ENCODE peak calls at places on chromosomes 3 and 15, in four cellular contexts. S, V, Q and N are unnamed samples.

GRCh38 chr3:72604287-72604686 is 244.0 kb downstream of the SHQ1 start:
- DNase-seq in S (no peak), V (no peak), Q (no peak), N (no peak)

GRCh38 chr15:89502867-89503595 is 6.6 kb upstream of the RHCG start:
- DNase-seq in S (no peak), V (no peak), Q (no peak), N (no peak)

GRCh38 chr3:154568064-154568463 is 138.1 kb upstream of the GPR149 start:
- DNase-seq in S (no peak), V (no peak), Q (no peak), N (no peak)

GRCh38 chr3:177237206-177237605 is 39.9 kb upstream of the TBL1XR1 start:
- DNase-seq in S (no peak), V (no peak), Q (no peak), N (no peak)

GRCh38 chr15:70545526-70545925 is 217.8 kb downstream of the UACA start:
- DNase-seq in S (no peak), V (no peak), Q (no peak), N (no peak)

GRCh38 chr15:63487076-63487757 is 17.2 kb upstream of the USP3 start:
- DNase-seq in S (peak), V (peak), Q (peak), N (peak)

GRCh38 chr3:16496408-16497222 is 16.9 kb downstream of the RFTN1 start:
- DNase-seq in S (no peak), V (no peak), Q (no peak), N (no peak)

GRCh38 chr15:79370716-79371115 is 59.8 kb downstream of the TMED3 start:
- DNase-seq in S (no peak), V (no peak), Q (no peak), N (no peak)

GRCh38 chr15:41517895-41518449 is 4.3 kb upstream of the LTK start:
- DNase-seq in S (no peak), V (no peak), Q (no peak), N (no peak)

GRCh38 chr3:143885803-143886427 is 37.6 kb upstream of the SLC9A9 start:
- DNase-seq in S (no peak), V (peak), Q (peak), N (no peak)

GRCh38 chr3:23217872-23218554 is 14.9 kb downstream of the UBE2E2 start:
- DNase-seq in S (no peak), V (peak), Q (no peak), N (no peak)

GRCh38 chr3:178987745-178988144 is 83.9 kb downstream of the ZMAT3 start:
- DNase-seq in S (no peak), V (no peak), Q (no peak), N (no peak)

GRCh38 chr15:85443593-85444328 is 63.4 kb downstream of the AKAP13 start:
- DNase-seq in S (no peak), V (peak), Q (peak), N (no peak)

GRCh38 chr3:159607856-159608255 is 380.8 kb upstream of the IL12A start:
- DNase-seq in S (no peak), V (no peak), Q (no peak), N (no peak)

GRCh38 chr15:43249699-43250203 is 17.0 kb downstream of the TGM5 start:
- DNase-seq in S (no peak), V (peak), Q (no peak), N (peak)

GRCh38 chr3:17810759-17811158 is 68.3 kb upstream of the TBC1D5 start:
- DNase-seq in S (no peak), V (peak), Q (no peak), N (no peak)

GRCh38 chr15:92801412-92801773 is 98.7 kb upstream of the CHD2 start:
- DNase-seq in S (no peak), V (peak), Q (no peak), N (no peak)

GRCh38 chr3:149382091-149382467 is 4.6 kb upstream of the TM4SF1 start:
- DNase-seq in S (no peak), V (peak), Q (peak), N (no peak)

GRCh38 chr15:64843996-64844395 is 2.3 kb downstream of the PLEKHO2 start:
- DNase-seq in S (no peak), V (no peak), Q (no peak), N (peak)

GRCh38 chr3:77780621-77781020 is 740.7 kb downstream of the ROBO2 start:
- DNase-seq in S (no peak), V (no peak), Q (no peak), N (no peak)

GRCh38 chr15:50182233-50183013 is 427 bp downstream of the SLC27A2 start:
- DNase-seq in S (no peak), V (peak), Q (peak), N (peak)

GRCh38 chr3:31066999-31067398 is 172.5 kb upstream of the GADL1 start:
- DNase-seq in S (no peak), V (peak), Q (no peak), N (no peak)

GRCh38 chr3:32321095-32321835 is 70.4 kb upstream of the CMTM7 start:
- DNase-seq in S (no peak), V (peak), Q (no peak), N (no peak)

GRCh38 chr3:144129536-144130214 is 158.1 kb downstream of the DIPK2A start:
- DNase-seq in S (no peak), V (no peak), Q (no peak), N (no peak)

GRCh38 chr15:96412045-96412918 is 81.8 kb downstream of the NR2F2 start:
- DNase-seq in S (no peak), V (no peak), Q (no peak), N (no peak)

GRCh38 chr15:90151989-90152645 is 49.0 kb upstream of the SEMA4B start:
- DNase-seq in S (no peak), V (no peak), Q (no peak), N (no peak)

GRCh38 chr3:136067211-136067610 is 101.7 kb downstream of the PPP2R3A start:
- DNase-seq in S (no peak), V (peak), Q (no peak), N (no peak)

GRCh38 chr3:43709022-43709421 is 18.3 kb downstream of the ABHD5 start:
- DNase-seq in S (no peak), V (no peak), Q (no peak), N (no peak)

GRCh38 chr15:89817701-89818280 is 3.1 kb upstream of the ANPEP start:
- DNase-seq in S (no peak), V (no peak), Q (no peak), N (no peak)

GRCh38 chr3:10399634-10400033 is 78.7 kb upstream of the SEC13 start:
- DNase-seq in S (no peak), V (no peak), Q (no peak), N (no peak)

GRCh38 chr15:96066852-96067490 is 263.5 kb upstream of the NR2F2 start:
- DNase-seq in S (no peak), V (no peak), Q (no peak), N (no peak)

GRCh38 chr3:111277226-111277625 is 205.6 kb downstream of the NECTIN3 start:
- DNase-seq in S (no peak), V (peak), Q (no peak), N (no peak)

GRCh38 chr3:27201435-27201966 is 167.7 kb downstream of the NEK10 start:
- DNase-seq in S (no peak), V (no peak), Q (no peak), N (no peak)

GRCh38 chr15:73049564-73050215 is 2.6 kb upstream of the NEO1 start:
- DNase-seq in S (no peak), V (no peak), Q (no peak), N (no peak)

GRCh38 chr3:174417568-174417967 is 441.6 kb upstream of the NAALADL2 start:
- DNase-seq in S (no peak), V (no peak), Q (no peak), N (no peak)

GRCh38 chr15:68204776-68205557 is at the start of gene CALML4:
- DNase-seq in S (no peak), V (peak), Q (no peak), N (no peak)

GRCh38 chr15:78229431-78230406 is 4.6 kb downstream of the ACSBG1 start:
- DNase-seq in S (no peak), V (no peak), Q (no peak), N (no peak)